ENCODE peak calls at places on chromosome 11, in eight cellular contexts. V is omental fat pad, X is uterus, Q is AG04450, S is psoas muscle, G is AG10803, C is kidney, B is AG09309. E is an unnamed sample.

GRCh38 chr11:96110302-96110701 is 186.4 kb upstream of the MTMR2 start:
- DNase-seq in Q (no peak), V (no peak), S (no peak), G (no peak), X (no peak), B (no peak), C (no peak), E (no peak)

GRCh38 chr11:2380396-2380795 is 3.3 kb downstream of the CD81 start:
- DNase-seq in X (no peak), V (no peak), B (no peak), S (no peak), C (no peak), Q (no peak), G (no peak), E (no peak)

GRCh38 chr11:65981972-65982823 is 19.8 kb downstream of the EIF1AD start:
- DNase-seq in C (peak), S (no peak), G (no peak), B (no peak), V (no peak), Q (no peak), X (no peak), E (no peak)

GRCh38 chr11:13091373-13091772 is 82.3 kb downstream of the RASSF10 start:
- DNase-seq in Q (no peak), C (no peak), G (no peak), B (no peak), X (no peak), V (no peak), S (no peak), E (no peak)

GRCh38 chr11:86519064-86519911 is 144.6 kb downstream of the CCDC81 start:
- DNase-seq in V (no peak), S (no peak), X (peak), C (no peak), Q (peak), G (peak), B (peak), E (peak)

GRCh38 chr11:126355926-126356897 is 726 bp downstream of the ST3GAL4 start:
- DNase-seq in V (no peak), B (no peak), X (no peak), Q (no peak), C (no peak), S (peak), G (peak), E (no peak)

GRCh38 chr11:124329787-124330478 is 9.9 kb upstream of the OR8D2 start:
- DNase-seq in G (peak), C (no peak), Q (no peak), B (no peak), X (no peak), S (no peak), V (no peak), E (no peak)

GRCh38 chr11:23021287-23021863 is 161.1 kb upstream of the CCDC179 start:
- DNase-seq in S (no peak), C (no peak), X (no peak), B (no peak), Q (peak), G (peak), V (no peak), E (no peak)

GRCh38 chr11:17991799-17992433 is 20.9 kb downstream of the SERGEF start:
- DNase-seq in G (peak), C (no peak), S (no peak), X (no peak), B (no peak), Q (peak), V (no peak), E (no peak)

GRCh38 chr11:17722000-17722643 is 2.8 kb downstream of the MYOD1 start:
- DNase-seq in S (peak), B (no peak), Q (no peak), X (no peak), C (no peak), G (no peak), V (no peak), E (no peak)

GRCh38 chr11:15764948-15765347 is 591.4 kb downstream of the SOX6 start:
- DNase-seq in B (no peak), G (no peak), X (no peak), S (no peak), Q (no peak), V (no peak), C (no peak), E (no peak)

GRCh38 chr11:2301631-2302272 is at the start of the genes C11orf21 and TSPAN32:
- DNase-seq in Q (no peak), S (peak), B (no peak), C (peak), X (no peak), V (peak), G (peak), E (peak)

GRCh38 chr11:22539851-22540376 is 85.7 kb downstream of the FANCF start:
- DNase-seq in X (no peak), Q (no peak), C (no peak), G (peak), B (no peak), S (no peak), V (no peak), E (no peak)

GRCh38 chr11:30488304-30488998 is 97.7 kb downstream of the MPPED2 start:
- DNase-seq in G (peak), V (no peak), C (no peak), S (no peak), B (no peak), Q (peak), X (no peak), E (no peak)

GRCh38 chr11:134911514-134912180 is 499.6 kb upstream of the B3GAT1 start:
- DNase-seq in C (no peak), Q (no peak), V (no peak), S (no peak), G (no peak), X (no peak), B (no peak), E (no peak)

GRCh38 chr11:86204356-86204755 is 40.2 kb upstream of the EED start:
- DNase-seq in S (no peak), Q (no peak), C (no peak), G (no peak), B (no peak), V (no peak), X (no peak), E (no peak)

GRCh38 chr11:73343076-73343833 is 32.9 kb upstream of the RELT start:
- DNase-seq in S (no peak), X (no peak), B (no peak), V (no peak), Q (no peak), C (no peak), G (no peak), E (no peak)

GRCh38 chr11:84564180-84564866 is 1062.8 kb downstream of the DLG2 start:
- DNase-seq in X (no peak), B (no peak), G (peak), C (no peak), Q (peak), S (no peak), V (no peak), E (no peak)

GRCh38 chr11:100777118-100777517 is 90.0 kb downstream of the ARHGAP42 start:
- DNase-seq in Q (no peak), X (no peak), B (no peak), S (no peak), V (no peak), C (no peak), G (no peak), E (no peak)

GRCh38 chr11:34243620-34244493 is 114.0 kb downstream of the ABTB2 start:
- DNase-seq in B (no peak), C (no peak), G (peak), V (no peak), Q (no peak), X (no peak), S (no peak), E (no peak)

GRCh38 chr11:77619576-77620198 is 17.9 kb downstream of the CLNS1A start:
- DNase-seq in V (no peak), Q (no peak), S (no peak), G (peak), C (no peak), X (no peak), B (peak), E (no peak)

GRCh38 chr11:11010624-11011127 is 152.8 kb upstream of the ZBED5 start:
- DNase-seq in V (no peak), B (no peak), G (peak), X (no peak), C (no peak), Q (no peak), S (peak), E (no peak)

GRCh38 chr11:117633186-117633585 is 163.8 kb downstream of the DSCAML1 start:
- DNase-seq in C (no peak), V (no peak), S (no peak), G (no peak), Q (no peak), X (no peak), B (no peak), E (no peak)

GRCh38 chr11:121394785-121395184 is 57.3 kb upstream of the SORL1 start:
- DNase-seq in V (no peak), G (no peak), C (no peak), X (no peak), B (no peak), Q (no peak), S (no peak), E (no peak)

GRCh38 chr11:68146704-68147474 is 25.7 kb upstream of the CHKA start:
- DNase-seq in X (no peak), B (no peak), Q (no peak), V (no peak), C (no peak), G (peak), S (no peak), E (no peak)

GRCh38 chr11:102656528-102656927 is 31.4 kb upstream of the MMP20 start:
- DNase-seq in X (no peak), C (no peak), S (no peak), G (no peak), Q (no peak), B (no peak), V (no peak), E (no peak)

GRCh38 chr11:43790444-43790794 is 90.2 kb upstream of the ALKBH3 start:
- DNase-seq in X (no peak), C (no peak), Q (no peak), S (no peak), V (no peak), B (peak), G (peak), E (no peak)

GRCh38 chr11:47523491-47524199 is 29.3 kb downstream of the CELF1 start:
- DNase-seq in V (peak), Q (peak), X (peak), C (no peak), G (peak), B (peak), S (no peak), E (no peak)

GRCh38 chr11:27282141-27282590 is 80.8 kb downstream of the CCDC34 start:
- DNase-seq in X (peak), C (peak), S (peak), G (peak), Q (peak), B (peak), V (no peak), E (no peak)

GRCh38 chr11:105507496-105508254 is 102.2 kb upstream of the GRIA4 start:
- DNase-seq in V (no peak), Q (no peak), C (no peak), X (no peak), S (no peak), B (no peak), G (no peak), E (no peak)

DNA sequence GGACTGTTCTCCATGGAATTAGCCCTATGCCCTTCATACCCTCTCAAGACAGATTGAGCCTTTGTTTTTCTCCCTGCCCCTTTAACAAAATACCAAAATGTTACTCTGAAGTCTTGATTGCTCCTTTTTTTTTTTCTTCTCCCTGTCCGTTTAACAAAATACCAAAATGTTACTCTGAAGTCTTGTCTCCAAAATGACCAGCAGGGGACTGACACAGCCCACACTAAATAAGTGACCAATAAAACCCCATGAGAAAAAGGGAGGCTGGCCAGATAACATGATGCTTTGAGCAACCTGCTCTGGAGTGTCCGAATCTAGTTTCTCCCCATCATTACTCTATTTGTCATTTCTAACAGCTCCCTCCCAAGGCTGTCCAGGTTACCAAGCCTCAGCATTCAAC is 42.6 kb upstream of the SLC1A2 start:
- DNase-seq in G (no peak), S (no peak), X (no peak), Q (no peak), B (no peak), C (no peak), V (no peak), E (no peak)
- TF ChIP-seq CTCF in G (no peak), S (no peak), X (no peak), Q (no peak), B (no peak), C (no peak), V (no peak), E (no peak)

GRCh38 chr11:46410021-46410420 is 18.4 kb upstream of the CHRM4 start:
- DNase-seq in C (no peak), S (no peak), B (no peak), X (no peak), Q (no peak), G (no peak), V (no peak), E (no peak)
- TF ChIP-seq CTCF in C (no peak), S (no peak), B (no peak), X (no peak), Q (peak), G (no peak), V (no peak), E (no peak)

GRCh38 chr11:31641477-31642062 is 132.0 kb downstream of the ELP4 start:
- DNase-seq in Q (no peak), C (no peak), V (no peak), X (no peak), B (no peak), S (no peak), G (peak), E (no peak)
- TF ChIP-seq CTCF in Q (peak), C (peak), V (no peak), X (no peak), B (peak), S (peak), G (peak), E (no peak)

DNA sequence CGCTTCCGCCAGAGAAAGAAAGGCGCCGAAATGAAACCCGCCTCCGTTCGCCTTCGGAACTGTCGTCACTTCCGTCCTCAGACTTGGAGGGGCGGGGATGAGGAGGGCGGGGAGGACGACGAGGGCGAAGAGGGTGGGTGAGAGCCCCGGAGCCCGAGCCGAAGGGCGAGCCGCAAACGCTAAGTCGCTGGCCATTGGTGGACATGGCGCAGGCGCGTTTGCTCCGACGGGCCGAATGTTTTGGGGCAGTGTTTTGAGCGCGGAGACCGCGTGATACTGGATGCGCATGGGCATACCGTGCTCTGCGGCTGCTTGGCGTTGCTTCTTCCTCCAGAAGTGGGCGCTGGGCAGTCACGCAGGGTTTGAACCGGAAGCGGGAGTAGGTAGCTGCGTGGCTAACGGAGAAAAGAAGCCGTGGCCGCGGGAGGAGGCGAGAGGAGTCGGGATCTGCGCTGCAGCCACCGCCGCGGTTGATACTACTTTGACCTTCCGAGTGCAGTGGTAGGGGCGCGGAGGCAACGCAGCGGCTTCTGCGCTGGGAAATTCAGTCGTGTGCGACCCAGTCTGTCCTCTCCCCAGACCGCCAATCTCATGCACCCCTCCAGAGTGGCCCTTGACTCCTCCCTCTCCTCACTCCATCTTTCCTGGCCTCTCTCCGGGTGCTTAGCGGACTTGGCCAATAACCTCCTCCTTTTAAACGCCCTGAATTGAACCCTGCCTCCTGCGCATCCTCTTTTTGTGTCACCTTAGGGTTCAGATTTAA is at the start of gene ATM:
- DNase-seq in S (peak), V (peak), Q (peak), B (peak), C (peak), X (peak), G (peak), E (peak)
- TF ChIP-seq CTCF in S (peak), V (no peak), Q (peak), B (peak), C (peak), X (peak), G (peak), E (peak)